ENCODE peak calls at places on chromosome 13, in seven cellular contexts. Q is mucosa of gallbladder; P is activated CD4-positive, alpha-beta T cell treated with anti-CD3 and anti-CD28 coated beads, Interleukin-2, amount 10 ng/mL, durations not matched to agents 7 days and 5 days; K is stimulated activated CD4-positive, alpha-beta T cell treated with anti-CD3 and anti-CD28 coated beads, Interleukin-15, amount 100 ng/mL, for 1 hour; A is activated T-cell treated with anti-CD3 and anti-CD28 coated beads for 4 hours; S is activated CD4-positive, alpha-beta memory T cell treated with anti-CD3 and anti-CD28 coated beads for 36 hours; T is amniotic epithelial cell. E is an unnamed sample.

GRCh38 chr13:79369226-79369625 is 36.8 kb downstream of the RBM26 start:
- DNase-seq in Q (no peak), P (no peak), K (no peak), A (no peak), S (no peak), T (peak; percentile 50), E (no peak)

GRCh38 chr13:103133551-103133950 is 67.3 kb upstream of the SLC10A2 start:
- DNase-seq in Q (peak; percentile 85), P (no peak), K (no peak), A (no peak), S (no peak), T (no peak), E (no peak)

GRCh38 chr13:79445968-79446645 is 34.8 kb upstream of the NDFIP2 start:
- DNase-seq in Q (no peak), P (peak; percentile 14), K (no peak), A (no peak), S (peak; percentile 39), T (no peak), E (no peak)

GRCh38 chr13:99501952-99502310 is 659 bp downstream of the TM9SF2 start:
- DNase-seq in Q (no peak), P (peak; percentile 42), K (no peak), A (no peak), S (peak; percentile 50), T (peak; percentile 21), E (no peak)

GRCh38 chr13:44350775-44351504 is 22.7 kb upstream of the SERP2 start:
- DNase-seq in Q (no peak), P (no peak), K (no peak), A (no peak), S (no peak), T (no peak), E (no peak)

GRCh38 chr13:42815686-42816085 is 34.3 kb downstream of the FAM216B start:
- DNase-seq in Q (no peak), P (no peak), K (no peak), A (no peak), S (no peak), T (no peak), E (no peak)

GRCh38 chr13:113887700-113888201 is 23.9 kb upstream of the GAS6 start:
- DNase-seq in Q (no peak), P (no peak), K (no peak), A (no peak), S (no peak), T (peak; percentile 29), E (no peak)

GRCh38 chr13:30429721-30430694 is 7.7 kb downstream of the UBE2L5 start:
- DNase-seq in Q (no peak), P (no peak), K (no peak), A (no peak), S (peak; percentile 47), T (peak; percentile 93), E (no peak)

GRCh38 chr13:107458269-107458668 is 757.1 kb downstream of the LIG4 start:
- DNase-seq in Q (no peak), P (no peak), K (no peak), A (no peak), S (no peak), T (no peak), E (no peak)

GRCh38 chr13:109998808-109999528 is 212.6 kb upstream of the IRS2 start:
- DNase-seq in Q (no peak), P (no peak), K (no peak), A (no peak), S (no peak), T (peak; percentile 97), E (no peak)

GRCh38 chr13:35891973-35892441 is 239.2 kb downstream of the DCLK1 start:
- DNase-seq in Q (no peak), P (no peak), K (no peak), A (no peak), S (no peak), T (peak; percentile 39), E (peak; percentile 17)

GRCh38 chr13:106139407-106139806 is 396.1 kb downstream of the EFNB2 start:
- DNase-seq in Q (no peak), P (no peak), K (no peak), A (no peak), S (no peak), T (peak; percentile 38), E (no peak)

GRCh38 chr13:34207334-34207733 is 389.4 kb downstream of the RFC3 start:
- DNase-seq in Q (peak; percentile 43), P (no peak), K (no peak), A (no peak), S (no peak), T (peak; percentile 92), E (no peak)

GRCh38 chr13:85148009-85148408 is 651.2 kb downstream of the SLITRK6 start:
- DNase-seq in Q (no peak), P (no peak), K (no peak), A (no peak), S (no peak), T (no peak), E (no peak)

GRCh38 chr13:48748681-48749080 is 95.0 kb downstream of the CYSLTR2 start:
- DNase-seq in Q (no peak), P (no peak), K (no peak), A (no peak), S (no peak), T (no peak), E (no peak)

GRCh38 chr13:22757530-22758120 is 423.2 kb upstream of the SGCG start:
- DNase-seq in Q (no peak), P (no peak), K (no peak), A (no peak), S (no peak), T (peak; percentile 22), E (no peak)

GRCh38 chr13:98533912-98534311 is 43.0 kb downstream of the STK24 start:
- DNase-seq in Q (no peak), P (no peak), K (no peak), A (no peak), S (peak; percentile 53), T (no peak), E (no peak)

GRCh38 chr13:24746618-24747247 is 17.2 kb upstream of the RNF17 start:
- DNase-seq in Q (no peak), P (no peak), K (no peak), A (no peak), S (no peak), T (peak; percentile 15), E (no peak)

GRCh38 chr13:80751854-80752253 is 410.9 kb upstream of the SPRY2 start:
- DNase-seq in Q (no peak), P (no peak), K (no peak), A (no peak), S (no peak), T (no peak), E (no peak)

E was measured in lung.